ENCODE peak calls at places on chromosomes 3 and 15, in five cellular contexts. X, E, F, P and U are unnamed samples.

GRCh38 chr15:37106490-37107001 is 6.2 kb upstream of the MEIS2 start:
- DNase-seq in X (peak; percentile 18), E (no peak), F (no peak), P (no peak), U (no peak)

GRCh38 chr3:196177567-196177966 is 33.6 kb downstream of the ZDHHC19 start:
- DNase-seq in X (no peak), E (no peak), F (no peak), P (no peak), U (no peak)

GRCh38 chr3:175919133-175919532 is 1060.0 kb downstream of the NAALADL2 start:
- DNase-seq in X (no peak), E (no peak), F (no peak), P (no peak), U (no peak)

GRCh38 chr15:86183765-86184491 is 104.3 kb downstream of the AGBL1 start:
- DNase-seq in X (no peak), E (no peak), F (no peak), P (no peak), U (peak; percentile 10)

GRCh38 chr3:127454968-127455367 is 135.6 kb downstream of the TPRA1 start:
- DNase-seq in X (no peak), E (no peak), F (no peak), P (no peak), U (no peak)

GRCh38 chr3:187639912-187640822 is 30.0 kb downstream of the SST start:
- DNase-seq in X (peak; percentile 79), E (no peak), F (no peak), P (no peak), U (no peak)

GRCh38 chr15:77305953-77306352 is 114.0 kb downstream of the PEAK1 start:
- DNase-seq in X (no peak), E (no peak), F (no peak), P (no peak), U (no peak)

GRCh38 chr3:102174832-102175374 is 259.9 kb upstream of the ZPLD1 start:
- DNase-seq in X (peak; percentile 52), E (no peak), F (no peak), P (no peak), U (no peak)

GRCh38 chr3:46112296-46112695 is 85.0 kb upstream of the XCR1 start:
- DNase-seq in X (peak; percentile 83), E (no peak), F (no peak), P (no peak), U (peak; percentile 78)

GRCh38 chr3:138824114-138824506 is 10.6 kb downstream of the PIK3CB start:
- DNase-seq in X (peak; percentile 46), E (no peak), F (no peak), P (no peak), U (no peak)

GRCh38 chr15:57662091-57662744 is 44.3 kb upstream of the POLR2M start:
- DNase-seq in X (no peak), E (no peak), F (peak; percentile 68), P (no peak), U (no peak)

GRCh38 chr3:147654827-147655226 is 245.7 kb downstream of the ZIC1 start:
- DNase-seq in X (no peak), E (no peak), F (no peak), P (no peak), U (no peak)

GRCh38 chr3:134931045-134931775 is 136.2 kb downstream of the EPHB1 start:
- DNase-seq in X (no peak), E (no peak), F (no peak), P (no peak), U (no peak)

GRCh38 chr15:49379996-49380395 is 43.0 kb upstream of the FGF7 start:
- DNase-seq in X (no peak), E (no peak), F (no peak), P (no peak), U (no peak)

GRCh38 chr3:127608362-127608718 is 10.1 kb downstream of the MCM2 start:
- DNase-seq in X (no peak), E (no peak), F (no peak), P (no peak), U (no peak)

GRCh38 chr15:42800731-42801474 is 64.0 kb upstream of the CDAN1 start:
- DNase-seq in X (no peak), E (no peak), F (no peak), P (no peak), U (no peak)

GRCh38 chr3:98784666-98785600 is 21.8 kb downstream of the ST3GAL6 start:
- DNase-seq in X (peak; percentile 94), E (no peak), F (no peak), P (no peak), U (peak; percentile 85)

GRCh38 chr15:89781891-89782618 is 5.9 kb downstream of the MESP2 start:
- DNase-seq in X (peak; percentile 59), E (no peak), F (no peak), P (no peak), U (peak; percentile 92)

GRCh38 chr3:172249039-172249438 is 199.2 kb downstream of the GHSR start:
- DNase-seq in X (peak; percentile 72), E (no peak), F (no peak), P (no peak), U (peak; percentile 30)

GRCh38 chr3:135226057-135226456 is 431.0 kb downstream of the EPHB1 start:
- DNase-seq in X (no peak), E (no peak), F (no peak), P (no peak), U (no peak)

GRCh38 chr3:147301781-147302180 is 104.6 kb downstream of the ZIC4 start:
- DNase-seq in X (no peak), E (no peak), F (no peak), P (no peak), U (no peak)

GRCh38 chr3:14810795-14811661 is 7.7 kb upstream of the FGD5 start:
- DNase-seq in X (no peak), E (no peak), F (no peak), P (no peak), U (no peak)

GRCh38 chr3:102057781-102058421 is 208.6 kb downstream of the NFKBIZ start:
- DNase-seq in X (peak; percentile 27), E (peak; percentile 12), F (no peak), P (no peak), U (no peak)

GRCh38 chr3:157067114-157067513 is 92.8 kb downstream of the CCNL1 start:
- DNase-seq in X (no peak), E (peak; percentile 5), F (no peak), P (peak; percentile 10), U (no peak)

GRCh38 chr3:129106866-129107565 is 14.6 kb downstream of the RAB43 start:
- DNase-seq in X (no peak), E (no peak), F (peak; percentile 59), P (no peak), U (no peak)

GRCh38 chr15:95605098-95605497 is 725.4 kb upstream of the NR2F2 start:
- DNase-seq in X (no peak), E (no peak), F (no peak), P (no peak), U (no peak)